ENCODE peak calls at places on chromosomes 11 and 22, in eight cellular contexts. U, K, Z, R, E, N, B and Y are unnamed samples.

GRCh38 chr22:42344391-42344861 is 74.0 kb upstream of the TCF20 start:
- DNase-seq in B (peak), K (no peak), E (peak), U (no peak), N (no peak), Z (peak), R (no peak), Y (peak)

GRCh38 chr11:6655020-6655789 is 404 bp downstream of the DCHS1 start:
- DNase-seq in N (no peak), U (no peak), K (no peak), E (peak), Z (no peak), R (no peak), B (no peak), Y (peak)

GRCh38 chr11:64659417-64660144 is 63.4 kb downstream of the NRXN2 start:
- DNase-seq in K (no peak), U (no peak), R (no peak), E (no peak), B (no peak), N (no peak), Z (peak), Y (peak)

GRCh38 chr11:83125577-83125976 is 31.4 kb upstream of the PCF11 start:
- DNase-seq in K (no peak), R (no peak), U (no peak), B (no peak), N (no peak), E (no peak), Z (no peak), Y (no peak)

GRCh38 chr22:16563555-16564520 is 28.8 kb downstream of the CCT8L2 start:
- DNase-seq in K (no peak), B (no peak), R (no peak), Z (no peak), E (no peak), N (no peak), U (no peak), Y (no peak)

GRCh38 chr22:35835998-35836691 is 118.5 kb downstream of the APOL5 start:
- DNase-seq in E (peak), R (no peak), K (no peak), Z (peak), B (peak), U (no peak), N (no peak), Y (peak)

GRCh38 chr11:35214792-35215193 is 75.8 kb downstream of the CD44 start:
- DNase-seq in N (no peak), R (no peak), B (no peak), U (peak), Z (peak), K (peak), E (no peak), Y (peak)

GRCh38 chr11:103532133-103532788 is 423.0 kb downstream of the DYNC2H1 start:
- DNase-seq in U (no peak), R (no peak), K (no peak), N (no peak), E (no peak), Z (peak), B (no peak), Y (peak)

GRCh38 chr22:38758276-38758945 is 2.6 kb upstream of the SUN2 start:
- DNase-seq in Z (no peak), U (no peak), B (no peak), R (no peak), N (peak), K (peak), E (no peak), Y (no peak)

GRCh38 chr22:43172191-43172590 is 14.7 kb downstream of the TTLL12 start:
- DNase-seq in Z (no peak), N (no peak), U (no peak), K (no peak), E (no peak), R (no peak), B (no peak), Y (no peak)

GRCh38 chr11:75239551-75240290 is 853 bp upstream of the TPBGL start:
- DNase-seq in K (no peak), Z (no peak), U (no peak), N (no peak), R (no peak), B (no peak), E (no peak), Y (no peak)

GRCh38 chr11:68370211-68371111 is 58.1 kb downstream of the LRP5 start:
- DNase-seq in R (peak), E (peak), N (no peak), K (no peak), U (no peak), B (no peak), Z (no peak), Y (peak)

GRCh38 chr11:66188580-66188979 is 79.9 kb upstream of the RAB1B start:
- DNase-seq in B (no peak), E (no peak), N (no peak), K (no peak), U (no peak), Z (peak), R (no peak), Y (peak)

GRCh38 chr11:134482128-134482527 is 70.1 kb upstream of the B3GAT1 start:
- DNase-seq in N (no peak), E (no peak), K (no peak), B (no peak), U (no peak), R (no peak), Z (no peak), Y (no peak)

GRCh38 chr11:104061851-104062521 is 25.5 kb downstream of the DDI1 start:
- DNase-seq in K (no peak), Z (peak), N (no peak), E (no peak), R (no peak), U (no peak), B (no peak), Y (peak)

GRCh38 chr22:24550028-24550901 is 4.7 kb downstream of the GUCD1 start:
- DNase-seq in U (no peak), R (no peak), B (no peak), K (no peak), N (no peak), E (no peak), Z (peak), Y (no peak)

GRCh38 chr11:75161506-75161905 is 10.6 kb downstream of the SLCO2B1 start:
- DNase-seq in B (no peak), K (no peak), Z (no peak), U (no peak), R (no peak), N (no peak), E (no peak), Y (no peak)

GRCh38 chr22:48567213-48567975 is 1260.3 kb downstream of the BRD1 start:
- DNase-seq in E (no peak), Z (no peak), B (no peak), N (no peak), U (no peak), K (no peak), R (no peak), Y (peak)

GRCh38 chr11:73141031-73141308 is 1.1 kb downstream of the FCHSD2 start:
- DNase-seq in R (no peak), K (no peak), N (no peak), Z (no peak), B (peak), E (peak), U (no peak), Y (no peak)

GRCh38 chr11:9838961-9839360 is 175.1 kb downstream of the SWAP70 start:
- DNase-seq in U (no peak), R (no peak), B (no peak), N (no peak), E (no peak), Z (no peak), K (no peak), Y (no peak)

GRCh38 chr22:42299586-42300285 is 29.3 kb upstream of the TCF20 start:
- DNase-seq in K (peak), U (no peak), N (no peak), E (no peak), B (no peak), Z (no peak), R (peak), Y (no peak)

GRCh38 chr11:9250139-9250582 is 15.0 kb downstream of the DENND5A start:
- DNase-seq in K (peak), E (no peak), R (no peak), Z (peak), U (no peak), B (no peak), N (no peak), Y (no peak)

GRCh38 chr22:45042263-45042662 is 32.5 kb upstream of the PHF21B start:
- DNase-seq in N (no peak), U (no peak), E (no peak), K (no peak), Z (no peak), R (no peak), B (no peak), Y (no peak)

GRCh38 chr11:3225826-3226750 is 6.1 kb downstream of the MRGPRE start:
- DNase-seq in N (no peak), U (no peak), R (no peak), E (peak), B (no peak), Z (no peak), K (no peak), Y (no peak)

GRCh38 chr22:44383071-44383575 is 70.4 kb upstream of the SHISAL1 start:
- DNase-seq in B (no peak), R (no peak), U (no peak), Z (no peak), N (no peak), E (no peak), K (no peak), Y (no peak)

GRCh38 chr11:45262900-45263299 is 23.2 kb downstream of the SYT13 start:
- DNase-seq in B (peak), K (no peak), U (no peak), R (no peak), E (no peak), Z (no peak), N (no peak), Y (no peak)

GRCh38 chr11:9717719-9718118 is 53.8 kb downstream of the SWAP70 start:
- DNase-seq in U (no peak), B (no peak), R (no peak), N (no peak), K (no peak), E (no peak), Z (no peak), Y (no peak)

GRCh38 chr11:68903631-68904457 is at the start of the genes IGHMBP2 and MRPL21:
- DNase-seq in K (peak), Z (peak), U (peak), B (peak), N (peak), E (peak), R (peak), Y (peak)

GRCh38 chr11:69249641-69250502 is 44.1 kb upstream of the MYEOV start:
- DNase-seq in U (no peak), N (no peak), E (peak), R (no peak), K (no peak), B (no peak), Z (peak), Y (peak)

GRCh38 chr11:73726825-73727224 is 34.0 kb downstream of the RAB6A start:
- DNase-seq in K (no peak), B (no peak), R (no peak), U (no peak), N (no peak), E (no peak), Z (no peak), Y (no peak)

GRCh38 chr11:113473983-113474361 is 1.2 kb downstream of the DRD2 start:
- DNase-seq in N (no peak), U (no peak), E (no peak), Z (no peak), R (no peak), K (no peak), B (peak), Y (no peak)

GRCh38 chr22:49068861-49069260 is 758.8 kb downstream of the BRD1 start:
- DNase-seq in N (no peak), Z (no peak), E (no peak), R (no peak), B (no peak), U (no peak), K (no peak), Y (no peak)

GRCh38 chr11:64876835-64877341 is 1.5 kb downstream of the EHD1 start:
- DNase-seq in N (no peak), K (no peak), Z (no peak), R (peak), B (no peak), U (no peak), E (peak), Y (peak)

GRCh38 chr22:31526275-31526674 is 29.9 kb downstream of the SFI1 start:
- DNase-seq in K (no peak), N (no peak), R (no peak), Z (no peak), U (peak), E (no peak), B (no peak), Y (no peak)

GRCh38 chr11:35087648-35088047 is 51.3 kb upstream of the CD44 start:
- DNase-seq in E (no peak), U (no peak), B (no peak), K (no peak), R (no peak), N (no peak), Z (no peak), Y (peak)

GRCh38 chr22:27213766-27214581 is 556.6 kb downstream of the MIAT start:
- DNase-seq in R (no peak), Z (peak), E (peak), K (no peak), B (no peak), N (no peak), U (no peak), Y (peak)